ENCODE peak calls at places on chromosomes 3 and 15, in five cellular contexts. D is GM12878, J is thyroid gland, O is H1, N is heart left ventricle. L is an unnamed sample. For H3K4me1, the result is how much of the 10 kb centered on the place peaks cover.

GRCh38 chr3:31448035-31448881 is 84.5 kb upstream of the STT3B start:
- DNase-seq in N (no peak), J (peak), D (no peak), O (peak), L (no peak)

GRCh38 chr15:67157779-67158366 is 92.5 kb downstream of the SMAD3 start:
- DNase-seq in O (no peak), N (no peak), D (no peak), J (peak), L (no peak)

GRCh38 chr15:66369773-66370651 is 13.5 kb upstream of the TIPIN start:
- DNase-seq in D (peak), O (no peak), J (no peak), N (no peak), L (peak)

GRCh38 chr3:16205156-16205870 is 30.8 kb downstream of the GALNT15 start:
- DNase-seq in N (no peak), O (no peak), J (no peak), D (no peak), L (no peak)

GRCh38 chr3:2156244-2156847 is 57.7 kb downstream of the CNTN4 start:
- DNase-seq in N (no peak), D (no peak), O (peak), J (no peak), L (peak)

GRCh38 chr3:49759226-49759625 is 27.1 kb downstream of the IP6K1 start:
- DNase-seq in D (no peak), J (no peak), O (no peak), N (no peak), L (no peak)

GRCh38 chr3:98779936-98780335 is 16.8 kb downstream of the ST3GAL6 start:
- DNase-seq in D (no peak), O (no peak), J (no peak), N (no peak), L (no peak)

GRCh38 chr3:16987141-16987540 is 102.4 kb downstream of the PLCL2 start:
- DNase-seq in O (no peak), D (no peak), J (no peak), N (no peak), L (no peak)

GRCh38 chr3:168570404-168571173 is 474.9 kb upstream of the GOLIM4 start:
- DNase-seq in N (no peak), J (no peak), O (no peak), D (no peak), L (no peak)

GRCh38 chr3:38086496-38086895 is 47.5 kb downstream of the DLEC1 start:
- DNase-seq in D (no peak), J (no peak), N (no peak), O (no peak), L (no peak)

GRCh38 chr3:141528837-141529236 is 42.0 kb downstream of the RASA2 start:
- DNase-seq in N (no peak), O (no peak), J (no peak), D (no peak), L (no peak)

GRCh38 chr3:59890637-59891036 is 840.8 kb upstream of the CFAP20DC start:
- DNase-seq in D (no peak), N (no peak), J (no peak), O (no peak), L (no peak)

GRCh38 chr15:26873846-26874245 is 7.0 kb downstream of the GABRA5 start:
- DNase-seq in J (peak), D (no peak), O (no peak), N (peak), L (peak)

GRCh38 chr3:127226451-127226850 is 33.5 kb downstream of the PRR23E start:
- DNase-seq in O (no peak), D (no peak), N (no peak), J (no peak), L (no peak)

GRCh38 chr15:41564286-41564959 is 5.4 kb downstream of the TYRO3 start:
- DNase-seq in N (no peak), O (peak), D (no peak), J (peak), L (peak)

GRCh38 chr3:50807266-50807665 is 132.5 kb downstream of the DOCK3 start:
- DNase-seq in N (peak), O (no peak), D (no peak), J (no peak), L (no peak)

GRCh38 chr3:195893516-195893915 is 14.8 kb downstream of the TNK2 start:
- DNase-seq in D (no peak), J (no peak), N (no peak), O (no peak), L (no peak)

GRCh38 chr3:69542265-69543079 is 156.6 kb upstream of the FRMD4B start:
- DNase-seq in N (peak), D (no peak), O (peak), J (peak), L (peak)

GRCh38 chr3:179037361-179037760 is 34.2 kb downstream of the ZMAT3 start:
- DNase-seq in N (peak), J (no peak), D (no peak), O (no peak), L (no peak)

GRCh38 chr15:42914728-42915497 is 5.7 kb downstream of the TTBK2 start:
- DNase-seq in J (no peak), N (no peak), D (no peak), O (no peak), L (no peak)

GRCh38 chr3:13623101-13623654 is 74.3 kb downstream of the FBLN2 start:
- DNase-seq in J (no peak), O (no peak), N (peak), D (no peak), L (no peak)

GRCh38 chr3:165439765-165440164 is 243.6 kb upstream of the SLITRK3 start:
- DNase-seq in D (peak), J (no peak), O (no peak), N (no peak), L (no peak)

GRCh38 chr3:3531476-3531875 is 267.8 kb upstream of the LRRN1 start:
- DNase-seq in N (no peak), O (no peak), D (no peak), J (no peak), L (no peak)

GRCh38 chr15:29911705-29912104 is 89.4 kb upstream of the TJP1 start:
- DNase-seq in D (no peak), J (no peak), N (no peak), O (no peak), L (no peak)

GRCh38 chr3:43948013-43948412 is 257.3 kb downstream of the ABHD5 start:
- DNase-seq in J (no peak), D (no peak), O (no peak), N (no peak), L (no peak)
- H3K4me1 ChIP-seq in J (under half), D (under half), O (under half), N (under half), L (under half)

GRCh38 chr3:12455740-12456139 is 28.5 kb upstream of the TSEN2 start:
- DNase-seq in N (no peak), D (no peak), J (no peak), O (no peak), L (no peak)

GRCh38 chr3:12452361-12453330 is 31.6 kb upstream of the TSEN2 start:
- DNase-seq in J (no peak), D (no peak), O (no peak), N (no peak), L (no peak)

GRCh38 chr3:12451960-12452359 is 32.3 kb upstream of the TSEN2 start:
- DNase-seq in N (no peak), D (no peak), J (no peak), O (no peak), L (no peak)

GRCh38 chr3:12454808-12455121 is 29.5 kb upstream of the TSEN2 start:
- DNase-seq in N (no peak), D (no peak), O (no peak), J (no peak), L (no peak)

DNA sequence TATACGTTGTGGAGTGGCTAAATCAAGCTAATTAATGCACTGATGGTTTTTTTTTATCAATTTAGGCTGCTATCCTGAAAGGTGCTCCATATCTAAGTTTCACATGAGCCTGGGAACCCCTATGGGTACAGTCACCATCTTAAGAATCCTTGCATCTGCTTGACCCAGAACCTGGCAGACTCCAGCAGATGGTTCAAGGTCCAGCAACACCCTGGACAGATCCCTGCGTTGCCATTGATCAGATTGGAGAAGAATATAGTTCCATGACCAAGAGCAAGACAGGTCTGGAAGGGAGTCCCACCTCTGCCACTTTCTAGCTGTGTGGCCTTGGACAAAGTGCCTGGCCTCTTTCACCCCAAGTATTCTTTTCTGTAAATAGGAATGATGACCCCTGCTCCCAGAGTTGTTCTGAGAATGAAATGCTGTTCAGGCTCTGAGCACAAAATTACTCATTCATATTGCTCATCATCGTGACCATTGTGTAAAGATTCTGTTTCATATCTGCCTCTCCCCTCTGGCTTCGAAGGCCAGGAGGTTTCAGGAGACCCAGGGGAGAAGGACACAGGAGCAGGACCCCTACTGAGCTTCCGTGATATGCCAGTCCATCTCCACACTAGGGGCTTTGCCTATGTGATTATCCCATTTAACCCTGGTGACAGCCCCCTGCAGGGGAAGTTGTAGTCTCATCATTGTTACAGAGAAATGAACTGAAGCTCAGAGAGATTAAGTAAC is 30.0 kb upstream of the TSEN2 start:
- DNase-seq in N (no peak), J (no peak), D (no peak), O (no peak), L (no peak)
- TF ChIP-seq CTCF in N (no peak), J (no peak), D (no peak), O (no peak), L (no peak)

DNA sequence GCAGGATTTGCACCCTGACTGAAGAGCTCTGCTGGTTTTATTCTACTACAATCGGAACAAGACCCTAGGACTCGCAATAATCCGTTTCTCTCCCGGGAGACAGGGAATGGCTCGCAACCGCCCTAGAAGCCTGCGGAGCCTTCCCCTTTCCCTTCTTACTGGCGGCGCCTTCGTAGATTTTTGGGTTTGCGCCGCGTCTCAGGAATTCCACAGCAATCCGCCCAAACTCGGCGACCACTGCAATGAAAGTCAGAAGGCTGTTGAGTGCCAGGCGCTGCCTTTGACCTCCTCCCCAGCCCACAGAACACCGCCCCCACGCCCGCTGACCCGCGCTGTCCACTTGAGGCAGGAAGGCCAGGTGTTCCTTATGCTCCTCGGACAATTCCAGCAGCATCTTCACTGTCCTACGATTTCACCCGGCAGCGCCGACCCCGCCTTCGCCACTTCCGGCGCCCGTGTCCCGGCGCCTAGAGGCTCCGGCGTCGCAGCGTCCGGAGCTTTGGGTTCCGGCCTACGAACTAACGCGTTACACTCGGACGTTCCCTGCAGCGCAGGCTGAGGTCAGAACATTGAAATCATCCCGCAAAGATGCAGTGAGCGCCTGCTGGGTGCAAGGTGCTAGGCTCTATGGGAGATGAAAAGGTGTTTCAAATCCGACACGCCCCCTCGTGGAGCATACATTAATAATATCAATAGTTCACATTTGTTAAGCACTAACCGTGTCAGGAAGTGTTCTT is at the start of gene COMMD2:
- DNase-seq in N (peak), O (peak), J (peak), D (peak), L (peak)
- TF ChIP-seq POLR2A in N (peak), O (peak), J (no peak), D (peak), L (peak)

GRCh38 chr15:56616551-56616950 is 116.8 kb downstream of the ZNF280D start:
- DNase-seq in N (no peak), O (no peak), J (no peak), D (no peak), L (no peak)

GRCh38 chr15:56619881-56620280 is 113.4 kb downstream of the ZNF280D start:
- DNase-seq in J (no peak), D (no peak), O (no peak), N (no peak), L (no peak)

GRCh38 chr15:56613826-56614225 is 119.5 kb downstream of the ZNF280D start:
- DNase-seq in N (no peak), O (no peak), D (no peak), J (no peak), L (no peak)

GRCh38 chr15:56617628-56618027 is 115.7 kb downstream of the ZNF280D start:
- DNase-seq in J (no peak), O (no peak), D (no peak), N (no peak), L (no peak)
- H3K4me1 ChIP-seq in J (under half), O (under half), D (under half), N (under half), L (under half)

GRCh38 chr15:25703726-25704125 is 159.4 kb downstream of the ATP10A start:
- DNase-seq in O (no peak), D (no peak), J (no peak), N (no peak), L (no peak)
- TF ChIP-seq CTCF in O (no peak), D (no peak), J (no peak), N (no peak), L (no peak)

DNA sequence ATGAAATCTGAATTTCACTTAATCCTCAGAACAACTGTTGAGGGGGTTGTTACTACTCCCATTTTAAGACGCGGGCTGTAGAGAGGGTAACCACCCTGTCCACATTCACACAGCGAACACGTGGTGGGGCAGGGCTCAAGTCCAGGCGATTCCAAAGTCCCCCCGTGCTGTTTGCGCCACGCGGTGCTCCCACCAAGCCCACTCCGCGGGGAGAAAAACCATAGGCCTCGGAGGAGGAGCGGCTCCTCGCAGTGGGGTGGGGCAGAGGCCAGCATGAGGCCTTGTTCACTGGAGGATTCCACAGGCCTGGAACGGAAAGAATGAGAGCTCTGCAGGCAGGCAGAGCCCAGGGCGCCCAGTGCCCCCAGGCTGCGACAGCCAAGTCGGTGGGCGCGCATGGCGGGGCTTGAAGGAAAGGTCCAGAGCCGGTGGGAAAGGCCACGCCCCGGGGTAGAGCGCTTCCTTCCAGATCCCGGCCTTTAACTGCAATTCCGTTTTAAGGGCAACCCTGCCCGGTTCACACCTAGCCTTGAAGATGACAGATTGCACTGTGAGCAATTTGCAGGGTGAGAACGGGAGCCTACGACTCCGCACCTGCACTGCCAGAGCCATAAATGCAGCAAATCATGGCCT is 161.8 kb upstream of the TBL1XR1 start:
- DNase-seq in D (no peak), N (peak), O (peak), J (peak), L (peak)
- TF ChIP-seq POLR2A in D (peak), N (no peak), O (no peak), J (no peak), L (no peak)

GRCh38 chr3:10732292-10732691 is 83.7 kb upstream of the SLC6A11 start:
- DNase-seq in O (no peak), D (no peak), N (no peak), J (no peak), L (no peak)
- H3K4me1 ChIP-seq in O (under half), D (under half), N (under half), J (under half), L (under half)

DNA sequence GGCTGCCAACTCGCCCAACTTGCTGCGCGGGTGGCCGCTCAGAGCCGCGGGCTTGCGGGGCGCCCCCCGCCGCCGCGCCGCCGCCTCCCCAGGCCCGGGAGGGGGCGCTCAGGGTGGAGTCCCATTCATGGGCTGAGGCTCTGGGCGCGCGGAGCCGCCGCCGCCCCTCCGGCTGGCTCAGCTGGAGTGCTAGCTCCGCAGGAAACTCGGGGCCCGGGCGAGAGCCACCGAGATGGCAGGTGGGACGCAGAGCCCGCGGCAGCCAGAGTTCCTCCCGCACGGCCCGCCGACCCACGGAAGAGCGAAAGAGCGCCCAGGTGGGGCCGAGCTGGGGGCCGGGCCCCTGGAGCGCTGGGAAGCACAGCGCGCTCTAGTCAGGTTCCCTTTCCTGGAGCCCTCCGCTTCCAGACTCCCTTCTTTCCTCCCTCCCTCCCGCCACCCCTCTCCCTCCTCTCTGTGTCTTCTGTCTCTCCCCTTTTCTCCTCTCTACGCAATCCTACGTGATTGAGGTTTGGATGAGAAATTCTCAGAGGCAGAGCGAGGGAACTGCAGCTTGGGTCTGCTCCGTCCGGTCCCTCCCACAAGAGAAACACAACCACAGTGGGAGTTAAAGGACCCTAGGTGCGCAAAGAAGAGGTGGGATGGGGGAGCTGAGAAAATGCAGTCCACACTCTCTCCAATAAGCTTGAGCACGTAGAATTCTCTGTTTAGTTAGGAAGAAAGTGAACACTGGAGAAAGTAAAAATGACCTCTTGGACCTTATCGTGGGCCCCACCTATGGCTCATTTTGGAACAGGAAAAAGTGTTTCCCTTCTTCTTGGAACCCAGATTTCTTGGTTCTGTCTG is 317.3 kb downstream of the FGF12 start:
- DNase-seq in D (no peak), J (peak), N (peak), O (peak), L (peak)
- TF ChIP-seq CTCF in D (no peak), J (no peak), N (peak), O (peak), L (peak)

DNA sequence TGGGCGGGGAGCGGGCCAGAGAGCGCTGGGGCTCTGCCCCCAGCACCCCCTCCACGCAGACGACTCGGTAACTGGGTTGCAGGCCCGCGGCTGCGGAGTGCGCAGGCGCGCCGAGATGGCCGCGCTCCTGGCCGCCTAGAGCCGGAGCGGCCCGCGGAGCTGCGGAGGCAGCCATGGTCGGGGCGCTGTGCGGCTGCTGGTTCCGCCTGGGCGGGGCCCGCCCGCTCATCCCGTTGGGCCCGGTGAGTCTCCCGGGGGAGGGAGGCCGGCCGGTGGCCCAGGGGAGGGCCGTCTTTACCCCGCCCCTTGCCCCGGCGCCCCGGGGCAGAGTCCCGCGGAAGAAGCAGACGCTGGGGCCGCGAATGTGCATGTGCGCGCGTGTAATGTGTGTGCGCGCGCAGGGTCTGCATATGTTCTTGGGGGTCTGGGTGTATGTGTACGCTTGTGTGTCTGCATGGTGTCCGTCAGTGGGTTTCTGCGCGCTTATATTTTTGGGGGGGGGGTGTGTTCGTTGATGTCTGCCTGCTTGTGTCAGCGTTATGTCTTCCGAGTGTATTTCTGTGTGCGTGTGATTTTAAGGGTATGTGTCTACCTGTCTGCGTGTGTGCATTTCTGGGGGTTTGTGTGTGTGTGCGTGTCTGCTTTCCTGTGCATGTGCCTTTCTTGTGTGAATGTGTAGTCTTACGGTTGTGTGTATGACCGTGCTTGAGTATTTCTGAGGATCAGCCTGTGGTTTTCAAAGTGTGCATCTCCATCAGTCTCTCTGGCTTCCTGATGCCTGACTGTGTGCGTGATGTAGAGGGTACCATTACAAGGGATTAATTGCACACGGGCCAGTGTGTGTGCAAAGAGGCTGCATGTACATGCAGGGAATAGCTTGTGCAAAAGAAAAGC is at the start of gene ABHD14A:
- DNase-seq in O (peak), N (peak), J (peak), D (no peak), L (peak)
- TF ChIP-seq POLR2A in O (no peak), N (peak), J (no peak), D (peak), L (peak)